ENCODE peak calls at places on chromosomes 16 and 17, in six cellular contexts. One of them, this sample, is unnamed.
A peak's percentile ranks its signal among the peaks of the same experiment; 100 is the strongest.

GRCh38 chr17:36722121-36722902 is 120.9 kb downstream of the MRM1 start:
- DNase-seq in OCI-M1: peak; percentile 84
- DNase-seq in AG09319: peak; percentile 8
- DNase-seq in bronchial epithelial cell: no peak
- DNase-seq in stimulated activated CD8-positive, alpha-beta memory T cell treated with anti-CD3 and anti-CD28 coated beads, Interleukin-4, amount 100 ng/mL, for 4 hours: peak; percentile 55
- DNase-seq in neural progenitor cell: peak; percentile 85
- DNase-seq in this sample: no peak

GRCh38 chr17:40121191-40121885 is 433 bp upstream of the MSL1 start:
- DNase-seq in OCI-M1: peak; percentile 47
- DNase-seq in AG09319: no peak
- DNase-seq in bronchial epithelial cell: no peak
- DNase-seq in stimulated activated CD8-positive, alpha-beta memory T cell treated with anti-CD3 and anti-CD28 coated beads, Interleukin-4, amount 100 ng/mL, for 4 hours: no peak
- DNase-seq in neural progenitor cell: peak; percentile 51
- DNase-seq in this sample: no peak

GRCh38 chr17:72498671-72499210 is 377.9 kb downstream of the SOX9 start:
- DNase-seq in OCI-M1: no peak
- DNase-seq in AG09319: no peak
- DNase-seq in bronchial epithelial cell: no peak
- DNase-seq in stimulated activated CD8-positive, alpha-beta memory T cell treated with anti-CD3 and anti-CD28 coated beads, Interleukin-4, amount 100 ng/mL, for 4 hours: no peak
- DNase-seq in neural progenitor cell: no peak
- DNase-seq in this sample: no peak

GRCh38 chr16:64841071-64841470 is 280.8 kb downstream of the CDH11 start:
- DNase-seq in OCI-M1: peak; percentile 2
- DNase-seq in AG09319: no peak
- DNase-seq in bronchial epithelial cell: no peak
- DNase-seq in stimulated activated CD8-positive, alpha-beta memory T cell treated with anti-CD3 and anti-CD28 coated beads, Interleukin-4, amount 100 ng/mL, for 4 hours: no peak
- DNase-seq in neural progenitor cell: no peak
- DNase-seq in this sample: no peak

GRCh38 chr16:8949536-8950418 is 13.9 kb downstream of the USP7 start:
- DNase-seq in OCI-M1: no peak
- DNase-seq in AG09319: no peak
- DNase-seq in bronchial epithelial cell: no peak
- DNase-seq in stimulated activated CD8-positive, alpha-beta memory T cell treated with anti-CD3 and anti-CD28 coated beads, Interleukin-4, amount 100 ng/mL, for 4 hours: no peak
- DNase-seq in neural progenitor cell: no peak
- DNase-seq in this sample: no peak

GRCh38 chr17:72937687-72938086 is 154.8 kb downstream of the SLC39A11 start:
- DNase-seq in OCI-M1: no peak
- DNase-seq in AG09319: no peak
- DNase-seq in bronchial epithelial cell: no peak
- DNase-seq in stimulated activated CD8-positive, alpha-beta memory T cell treated with anti-CD3 and anti-CD28 coated beads, Interleukin-4, amount 100 ng/mL, for 4 hours: no peak
- DNase-seq in neural progenitor cell: no peak
- DNase-seq in this sample: no peak

GRCh38 chr17:54780238-54780637 is 120.4 kb upstream of the TOM1L1 start:
- DNase-seq in OCI-M1: no peak
- DNase-seq in AG09319: no peak
- DNase-seq in bronchial epithelial cell: no peak
- DNase-seq in stimulated activated CD8-positive, alpha-beta memory T cell treated with anti-CD3 and anti-CD28 coated beads, Interleukin-4, amount 100 ng/mL, for 4 hours: no peak
- DNase-seq in neural progenitor cell: no peak
- DNase-seq in this sample: no peak

GRCh38 chr16:17367932-17368331 is 102.8 kb downstream of the XYLT1 start:
- DNase-seq in OCI-M1: no peak
- DNase-seq in AG09319: no peak
- DNase-seq in bronchial epithelial cell: no peak
- DNase-seq in stimulated activated CD8-positive, alpha-beta memory T cell treated with anti-CD3 and anti-CD28 coated beads, Interleukin-4, amount 100 ng/mL, for 4 hours: no peak
- DNase-seq in neural progenitor cell: peak; percentile 77
- DNase-seq in this sample: no peak

GRCh38 chr17:27600471-27600870 is 30.5 kb upstream of the LGALS9 start:
- DNase-seq in OCI-M1: no peak
- DNase-seq in AG09319: no peak
- DNase-seq in bronchial epithelial cell: no peak
- DNase-seq in stimulated activated CD8-positive, alpha-beta memory T cell treated with anti-CD3 and anti-CD28 coated beads, Interleukin-4, amount 100 ng/mL, for 4 hours: no peak
- DNase-seq in neural progenitor cell: no peak
- DNase-seq in this sample: no peak

GRCh38 chr17:869067-869466 is 86.9 kb downstream of the MRM3 start:
- DNase-seq in OCI-M1: no peak
- DNase-seq in AG09319: peak; percentile 61
- DNase-seq in bronchial epithelial cell: no peak
- DNase-seq in stimulated activated CD8-positive, alpha-beta memory T cell treated with anti-CD3 and anti-CD28 coated beads, Interleukin-4, amount 100 ng/mL, for 4 hours: no peak
- DNase-seq in neural progenitor cell: no peak
- DNase-seq in this sample: peak; percentile 73

GRCh38 chr16:72728516-72728915 is 319.4 kb downstream of the ZFHX3 start:
- DNase-seq in OCI-M1: no peak
- DNase-seq in AG09319: no peak
- DNase-seq in bronchial epithelial cell: no peak
- DNase-seq in stimulated activated CD8-positive, alpha-beta memory T cell treated with anti-CD3 and anti-CD28 coated beads, Interleukin-4, amount 100 ng/mL, for 4 hours: no peak
- DNase-seq in neural progenitor cell: no peak
- DNase-seq in this sample: no peak

GRCh38 chr16:795580-796229 is 4.8 kb downstream of the GNG13 start:
- DNase-seq in OCI-M1: no peak
- DNase-seq in AG09319: no peak
- DNase-seq in bronchial epithelial cell: peak; percentile 60
- DNase-seq in stimulated activated CD8-positive, alpha-beta memory T cell treated with anti-CD3 and anti-CD28 coated beads, Interleukin-4, amount 100 ng/mL, for 4 hours: no peak
- DNase-seq in neural progenitor cell: no peak
- DNase-seq in this sample: no peak

GRCh38 chr17:80441133-80441578 is 26.2 kb downstream of the ENDOV start:
- DNase-seq in OCI-M1: peak; percentile 69
- DNase-seq in AG09319: no peak
- DNase-seq in bronchial epithelial cell: no peak
- DNase-seq in stimulated activated CD8-positive, alpha-beta memory T cell treated with anti-CD3 and anti-CD28 coated beads, Interleukin-4, amount 100 ng/mL, for 4 hours: no peak
- DNase-seq in neural progenitor cell: peak; percentile 92
- DNase-seq in this sample: no peak

GRCh38 chr16:49959552-49960277 is 65.3 kb upstream of the CNEP1R1 start:
- DNase-seq in OCI-M1: no peak
- DNase-seq in AG09319: no peak
- DNase-seq in bronchial epithelial cell: no peak
- DNase-seq in stimulated activated CD8-positive, alpha-beta memory T cell treated with anti-CD3 and anti-CD28 coated beads, Interleukin-4, amount 100 ng/mL, for 4 hours: no peak
- DNase-seq in neural progenitor cell: no peak
- DNase-seq in this sample: no peak

This sample was measured in GM04503.